ENCODE peak calls at places on chromosomes 7 and 10, in five cellular contexts. One of them, this sample, is unnamed.
A peak's percentile ranks its signal among the peaks of the same experiment; 100 is the strongest.

GRCh38 chr7:149885191-149886017 is 11.6 kb downstream of the ATP6V0E2 start:
- DNase-seq in ovary: no peak
- DNase-seq in stomach: no peak
- DNase-seq in left lung: no peak
- DNase-seq in AG10803: no peak
- DNase-seq in this sample: no peak

GRCh38 chr7:123674399-123675091 is 18.9 kb downstream of the LMOD2 start:
- DNase-seq in left lung: no peak
- DNase-seq in ovary: no peak
- DNase-seq in AG10803: peak; percentile 79
- DNase-seq in stomach: no peak
- DNase-seq in this sample: no peak

GRCh38 chr10:38027992-38028391 is 17.5 kb downstream of the ZNF33A start:
- DNase-seq in AG10803: no peak
- DNase-seq in ovary: no peak
- DNase-seq in stomach: no peak
- DNase-seq in left lung: no peak
- DNase-seq in this sample: no peak

GRCh38 chr7:51289608-51290370 is 26.8 kb downstream of the COBL start:
- DNase-seq in left lung: no peak
- DNase-seq in stomach: no peak
- DNase-seq in AG10803: no peak
- DNase-seq in ovary: no peak
- DNase-seq in this sample: no peak

GRCh38 chr10:71766717-71767419 is 6.5 kb downstream of the VSIR start:
- DNase-seq in AG10803: peak; percentile 99
- DNase-seq in ovary: peak; percentile 66
- DNase-seq in left lung: peak; percentile 85
- DNase-seq in stomach: peak; percentile 81
- DNase-seq in this sample: no peak

GRCh38 chr7:104929921-104930320 is 84.1 kb upstream of the KMT2E start:
- DNase-seq in stomach: no peak
- DNase-seq in AG10803: no peak
- DNase-seq in ovary: no peak
- DNase-seq in left lung: no peak
- DNase-seq in this sample: no peak

GRCh38 chr10:32357056-32357735 is 10.2 kb upstream of the EPC1 start:
- DNase-seq in ovary: no peak
- DNase-seq in stomach: no peak
- DNase-seq in AG10803: no peak
- DNase-seq in left lung: no peak
- DNase-seq in this sample: no peak

GRCh38 chr7:22827563-22827962 is 4.9 kb upstream of the TOMM7 start:
- DNase-seq in AG10803: no peak
- DNase-seq in stomach: no peak
- DNase-seq in left lung: no peak
- DNase-seq in ovary: no peak
- DNase-seq in this sample: no peak

GRCh38 chr7:116899308-116899707 is 36.9 kb downstream of the CAPZA2 start:
- DNase-seq in AG10803: peak; percentile 20
- DNase-seq in ovary: no peak
- DNase-seq in stomach: no peak
- DNase-seq in left lung: no peak
- DNase-seq in this sample: no peak

GRCh38 chr7:50791921-50792341 is 9.2 kb upstream of the GRB10 start:
- DNase-seq in left lung: no peak
- DNase-seq in stomach: no peak
- DNase-seq in AG10803: peak; percentile 59
- DNase-seq in ovary: no peak
- DNase-seq in this sample: no peak

GRCh38 chr7:2104716-2105115 is 128.0 kb downstream of the MAD1L1 start:
- DNase-seq in left lung: no peak
- DNase-seq in ovary: peak; percentile 76
- DNase-seq in AG10803: peak; percentile 66
- DNase-seq in stomach: no peak
- DNase-seq in this sample: no peak

GRCh38 chr10:8577681-8578080 is 523.2 kb downstream of the GATA3 start:
- DNase-seq in left lung: no peak
- DNase-seq in ovary: no peak
- DNase-seq in stomach: no peak
- DNase-seq in AG10803: no peak
- DNase-seq in this sample: no peak

GRCh38 chr10:79084972-79085597 is 16.3 kb downstream of the ZMIZ1 start:
- DNase-seq in left lung: no peak
- DNase-seq in stomach: no peak
- DNase-seq in AG10803: no peak
- DNase-seq in ovary: peak; percentile 44
- DNase-seq in this sample: no peak

GRCh38 chr7:83648464-83649241 is at the start of gene SEMA3E:
- DNase-seq in stomach: peak; percentile 32
- DNase-seq in left lung: no peak
- DNase-seq in ovary: no peak
- DNase-seq in AG10803: peak; percentile 20
- DNase-seq in this sample: no peak

GRCh38 chr10:70662362-70663220 is 9.7 kb upstream of the ADAMTS14 start:
- DNase-seq in stomach: no peak
- DNase-seq in ovary: no peak
- DNase-seq in left lung: no peak
- DNase-seq in AG10803: peak; percentile 58
- DNase-seq in this sample: no peak

GRCh38 chr10:4267084-4267774 is 482.2 kb upstream of the KLF6 start:
- DNase-seq in left lung: no peak
- DNase-seq in stomach: no peak
- DNase-seq in AG10803: no peak
- DNase-seq in ovary: no peak
- DNase-seq in this sample: no peak

GRCh38 chr10:24435374-24435773 is 226.4 kb downstream of the KIAA1217 start:
- DNase-seq in AG10803: peak; percentile 77
- DNase-seq in ovary: no peak
- DNase-seq in left lung: no peak
- DNase-seq in stomach: no peak
- DNase-seq in this sample: no peak

GRCh38 chr10:31030800-31031199 is 865 bp downstream of the ZNF438 start:
- DNase-seq in left lung: no peak
- DNase-seq in ovary: no peak
- DNase-seq in stomach: no peak
- DNase-seq in AG10803: no peak
- DNase-seq in this sample: no peak

GRCh38 chr7:107029061-107029763 is 15.3 kb upstream of the PRKAR2B start:
- DNase-seq in ovary: no peak
- DNase-seq in AG10803: no peak
- DNase-seq in left lung: no peak
- DNase-seq in stomach: no peak
- DNase-seq in this sample: no peak

GRCh38 chr7:149050941-149051340 is 22.6 kb upstream of the PDIA4 start:
- DNase-seq in ovary: no peak
- DNase-seq in left lung: no peak
- DNase-seq in AG10803: peak; percentile 50
- DNase-seq in stomach: no peak
- DNase-seq in this sample: no peak

GRCh38 chr10:124351481-124352220 is 67.1 kb downstream of the OAT start:
- DNase-seq in ovary: no peak
- DNase-seq in left lung: no peak
- DNase-seq in AG10803: no peak
- DNase-seq in stomach: peak; percentile 34
- DNase-seq in this sample: no peak

GRCh38 chr10:44347609-44348400 is 37.1 kb downstream of the CXCL12 start:
- DNase-seq in ovary: no peak
- DNase-seq in AG10803: no peak
- DNase-seq in stomach: no peak
- DNase-seq in left lung: no peak
- DNase-seq in this sample: no peak

GRCh38 chr7:80858141-80858903 is 60.5 kb downstream of the SEMA3C start:
- DNase-seq in ovary: no peak
- DNase-seq in left lung: no peak
- DNase-seq in AG10803: peak; percentile 27
- DNase-seq in stomach: no peak
- DNase-seq in this sample: no peak

DNA sequence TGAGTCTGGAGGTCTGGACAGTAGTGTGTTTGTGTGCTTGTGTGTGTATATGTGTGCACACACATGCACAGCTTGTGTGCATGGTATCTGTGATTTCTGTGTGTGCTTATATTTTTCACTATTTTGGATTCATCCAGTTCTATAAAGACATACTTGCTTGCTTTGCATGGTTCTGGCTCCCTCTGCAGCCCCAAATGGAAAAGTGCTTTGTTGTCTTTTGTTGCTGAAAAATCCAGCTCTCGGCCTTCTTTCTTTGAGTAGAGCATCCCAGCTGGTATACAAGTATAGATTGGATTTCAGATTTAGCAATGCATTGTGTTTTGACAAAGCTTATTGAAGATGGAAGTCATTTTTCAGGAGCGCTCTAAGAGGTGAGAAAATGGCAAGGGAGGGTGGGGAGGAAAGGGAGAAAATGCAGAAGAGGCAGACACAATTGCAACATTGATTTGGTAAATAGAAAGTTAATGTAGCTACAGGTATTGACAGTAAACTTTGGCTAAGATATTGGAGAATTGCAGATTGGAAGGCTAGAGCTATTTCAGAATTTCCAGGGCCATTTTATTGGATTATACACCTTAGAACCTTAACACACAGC is 333.9 kb downstream of the AUTS2 start:
- DNase-seq in left lung: no peak
- DNase-seq in AG10803: peak; percentile 62
- DNase-seq in ovary: no peak
- DNase-seq in stomach: no peak
- DNase-seq in this sample: no peak
- TF ChIP-seq CTCF in left lung: peak; percentile 59
- TF ChIP-seq CTCF in AG10803: peak; percentile 91
- TF ChIP-seq CTCF in ovary: peak; percentile 40
- TF ChIP-seq CTCF in stomach: no peak
- TF ChIP-seq CTCF in this sample: peak; percentile 83

GRCh38 chr7:27150568-27151340 is 1.6 kb downstream of the HOXA3 start:
- DNase-seq in stomach: peak; percentile 60
- DNase-seq in left lung: peak; percentile 71
- DNase-seq in ovary: peak; percentile 64
- DNase-seq in AG10803: peak; percentile 80
- DNase-seq in this sample: peak; percentile 88
- TF ChIP-seq CTCF in stomach: no peak
- TF ChIP-seq CTCF in left lung: peak; percentile 76
- TF ChIP-seq CTCF in ovary: peak; percentile 84
- TF ChIP-seq CTCF in AG10803: peak; percentile 60
- TF ChIP-seq CTCF in this sample: peak; percentile 89

GRCh38 chr10:113822174-113822573 is 31.7 kb downstream of the DCLRE1A start:
- DNase-seq in AG10803: no peak
- DNase-seq in stomach: no peak
- DNase-seq in ovary: no peak
- DNase-seq in left lung: no peak
- DNase-seq in this sample: no peak

GRCh38 chr10:113825791-113826190 is 28.1 kb downstream of the DCLRE1A start:
- DNase-seq in stomach: no peak
- DNase-seq in left lung: no peak
- DNase-seq in ovary: no peak
- DNase-seq in AG10803: no peak
- DNase-seq in this sample: no peak

GRCh38 chr10:113819989-113820388 is 33.9 kb downstream of the DCLRE1A start:
- DNase-seq in left lung: no peak
- DNase-seq in AG10803: no peak
- DNase-seq in stomach: no peak
- DNase-seq in ovary: no peak
- DNase-seq in this sample: no peak

DNA sequence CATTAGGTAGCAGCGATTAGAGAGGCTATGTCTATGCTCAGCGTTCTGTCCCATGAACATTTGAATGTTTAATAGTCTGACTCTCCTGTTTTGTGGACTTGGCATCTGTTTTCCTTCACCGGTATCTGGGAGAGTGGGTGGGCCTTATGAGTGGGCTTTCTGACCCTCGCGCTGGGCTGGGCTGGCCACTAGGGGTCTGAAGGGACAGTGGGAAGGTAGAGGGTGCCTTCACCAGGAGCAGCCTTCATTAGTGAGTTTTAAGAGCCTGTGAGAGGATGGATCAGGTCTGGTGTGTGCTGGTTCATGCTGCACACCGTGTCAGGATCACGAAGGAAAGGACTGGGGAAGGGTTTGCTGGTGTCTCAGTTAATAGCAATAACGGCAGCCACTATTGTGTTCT is 33.4 kb downstream of the DCLRE1A start:
- DNase-seq in stomach: no peak
- DNase-seq in ovary: no peak
- DNase-seq in left lung: no peak
- DNase-seq in AG10803: no peak
- DNase-seq in this sample: no peak
- TF ChIP-seq CTCF in stomach: no peak
- TF ChIP-seq CTCF in ovary: no peak
- TF ChIP-seq CTCF in left lung: no peak
- TF ChIP-seq CTCF in AG10803: no peak
- TF ChIP-seq CTCF in this sample: peak; percentile 65

GRCh38 chr7:27774717-27775328 is 34.9 kb downstream of the TAX1BP1 start:
- DNase-seq in left lung: no peak
- DNase-seq in stomach: no peak
- DNase-seq in ovary: no peak
- DNase-seq in AG10803: peak; percentile 51
- DNase-seq in this sample: no peak
- TF ChIP-seq CTCF in left lung: peak; percentile 37
- TF ChIP-seq CTCF in stomach: no peak
- TF ChIP-seq CTCF in ovary: peak; percentile 20
- TF ChIP-seq CTCF in AG10803: peak; percentile 87
- TF ChIP-seq CTCF in this sample: peak; percentile 77